ENCODE peak calls at places on chromosome 14, in eight cellular contexts. T, O, E, L, U, W, J and V are unnamed samples.

GRCh38 chr14:28707814-28708213 is 58.8 kb upstream of the FOXG1 start:
- DNase-seq in O (no peak), T (no peak), W (peak), E (no peak), L (no peak), U (no peak), J (no peak), V (no peak)

GRCh38 chr14:94548999-94549985 is 11.9 kb upstream of the SERPINA4 start:
- DNase-seq in J (peak), L (peak), E (peak), W (no peak), T (peak), O (peak), U (peak), V (peak)

GRCh38 chr14:67520482-67520881 is 12.6 kb upstream of the PLEKHH1 start:
- DNase-seq in O (no peak), L (no peak), W (no peak), U (no peak), J (no peak), E (no peak), T (no peak), V (no peak)

GRCh38 chr14:100072783-100073346 is 7.6 kb downstream of the EVL start:
- DNase-seq in E (no peak), T (no peak), J (peak), L (peak), U (no peak), O (peak), W (no peak), V (no peak)

GRCh38 chr14:24179961-24180726 is 8.3 kb downstream of the REC8 start:
- DNase-seq in E (no peak), T (no peak), W (peak), L (no peak), J (no peak), O (no peak), U (no peak), V (no peak)

GRCh38 chr14:103404032-103404918 is 19.1 kb downstream of the MARK3 start:
- DNase-seq in T (no peak), E (no peak), W (no peak), O (no peak), U (peak), J (no peak), L (no peak), V (no peak)

GRCh38 chr14:103123634-103124500 is 606 bp downstream of the TNFAIP2 start:
- DNase-seq in E (peak), T (no peak), L (no peak), J (no peak), O (peak), W (no peak), U (peak), V (no peak)

GRCh38 chr14:99318091-99318958 is 46.3 kb upstream of the BCL11B start:
- DNase-seq in T (no peak), J (no peak), E (no peak), U (no peak), W (no peak), O (peak), L (no peak), V (no peak)

GRCh38 chr14:81536125-81536771 is 2.6 kb upstream of the SEL1L start:
- DNase-seq in O (no peak), W (no peak), J (no peak), E (no peak), T (no peak), L (no peak), U (no peak), V (no peak)

GRCh38 chr14:49691031-49691430 is 1.9 kb upstream of the KLHDC1 start:
- DNase-seq in J (no peak), O (no peak), W (no peak), L (no peak), U (no peak), E (no peak), T (no peak), V (no peak)

GRCh38 chr14:64880382-64881121 is 845 bp upstream of the SPTB start:
- DNase-seq in E (peak), T (peak), L (peak), U (peak), J (peak), O (peak), W (no peak), V (no peak)

GRCh38 chr14:102592969-102593840 is 756 bp downstream of the RCOR1 start:
- DNase-seq in J (peak), L (peak), O (peak), E (peak), W (no peak), T (peak), U (peak), V (no peak)